ENCODE peak calls at places on chromosomes 13 and 19, in six cellular contexts. P is NCI-H1417; T is fibroblast of mammary gland; O is NCI-H774; M is stimulated activated CD8-positive, alpha-beta memory T cell treated with anti-CD3 and anti-CD28 coated beads, Interleukin-4, amount 100 ng/mL, for 1 hour; L is Calu3. D is an unnamed sample.

GRCh38 chr19:1789282-1790020 is 22.6 kb downstream of the ATP8B3 start:
- DNase-seq in P (no peak), M (no peak), L (no peak), T (no peak), O (no peak), D (no peak)

GRCh38 chr19:48588670-48589399 is 17.7 kb upstream of the SPACA4 start:
- DNase-seq in O (peak), P (peak), T (peak), L (peak), M (peak), D (peak)

GRCh38 chr13:99075268-99076191 is 97.7 kb upstream of the DOCK9 start:
- DNase-seq in T (no peak), P (no peak), M (no peak), L (no peak), O (no peak), D (no peak)

GRCh38 chr13:55577082-55577846 is 1563.5 kb upstream of the PRR20A start:
- DNase-seq in T (no peak), L (no peak), O (no peak), P (no peak), M (no peak), D (no peak)

GRCh38 chr13:82176761-82177160 is 1705.5 kb downstream of the SLITRK1 start:
- DNase-seq in O (no peak), M (no peak), T (no peak), P (no peak), L (no peak), D (no peak)

GRCh38 chr13:79997244-79997643 is 343.7 kb downstream of the SPRY2 start:
- DNase-seq in T (no peak), M (no peak), L (no peak), O (no peak), P (no peak), D (no peak)

GRCh38 chr13:44197791-44198770 is 175.5 kb upstream of the SERP2 start:
- DNase-seq in L (no peak), M (no peak), O (no peak), T (no peak), P (peak), D (no peak)

GRCh38 chr13:81377926-81378325 is 1037.0 kb upstream of the SPRY2 start:
- DNase-seq in O (no peak), M (no peak), T (no peak), P (no peak), L (no peak), D (no peak)

GRCh38 chr19:3190470-3190770 is 4.7 kb downstream of the NCLN start:
- DNase-seq in T (no peak), L (no peak), P (no peak), O (no peak), M (no peak), D (no peak)

GRCh38 chr19:40256511-40256910 is 28.6 kb downstream of the AKT2 start:
- DNase-seq in M (no peak), P (no peak), L (no peak), O (no peak), T (no peak), D (no peak)

GRCh38 chr13:40189885-40190655 is 476.4 kb downstream of the FOXO1 start:
- DNase-seq in O (no peak), L (no peak), T (no peak), M (no peak), P (no peak), D (peak)

GRCh38 chr19:17703823-17704463 is 15.3 kb upstream of the MAP1S start:
- DNase-seq in L (no peak), P (no peak), O (no peak), T (peak), M (peak), D (peak)

GRCh38 chr19:47005873-47006272 is 13.8 kb upstream of the NPAS1 start:
- DNase-seq in T (peak), M (no peak), L (peak), O (peak), P (no peak), D (no peak)

GRCh38 chr19:30851646-30852045 is 479.5 kb downstream of the ZNF536 start:
- DNase-seq in P (no peak), L (no peak), O (no peak), T (no peak), M (no peak), D (no peak)

GRCh38 chr19:55580628-55581144 is at the start of gene ZNF579:
- DNase-seq in P (peak), L (peak), T (peak), M (peak), O (peak), D (peak)

GRCh38 chr13:39586956-39587605 is 15.9 kb downstream of the LHFPL6 start:
- DNase-seq in P (no peak), O (no peak), T (no peak), L (no peak), M (no peak), D (no peak)

GRCh38 chr13:105135852-105136251 is 1399.6 kb downstream of the EFNB2 start:
- DNase-seq in M (no peak), L (no peak), O (no peak), T (no peak), P (no peak), D (no peak)

GRCh38 chr13:19810996-19811881 is 28.5 kb upstream of the PSPC1 start:
- DNase-seq in O (no peak), L (no peak), P (no peak), T (peak), M (no peak), D (no peak)